ENCODE peak calls at places on chromosomes 3 and 15, in five cellular contexts. X is lower lobe of right lung, G is WERI-Rb-1, Q is OCI-LY7, W is brain microvascular endothelial cell. R is an unnamed sample.

GRCh38 chr15:98647774-98648653 is at the start of gene IGF1R:
- DNase-seq in X (peak), G (peak), W (peak), Q (peak), R (peak)

GRCh38 chr15:80891006-80891405 is 98.6 kb downstream of the MESD start:
- DNase-seq in X (no peak), W (no peak), Q (no peak), G (no peak), R (no peak)

GRCh38 chr3:195870442-195870841 is 37.9 kb downstream of the TNK2 start:
- DNase-seq in Q (no peak), G (no peak), X (no peak), W (no peak), R (no peak)

GRCh38 chr15:68560501-68561113 is 18.2 kb upstream of the CORO2B start:
- DNase-seq in W (no peak), X (no peak), G (peak), Q (peak), R (peak)

GRCh38 chr15:50135123-50135541 is 16.1 kb upstream of the ATP8B4 start:
- DNase-seq in Q (no peak), W (peak), X (no peak), G (no peak), R (no peak)

GRCh38 chr3:15345051-15345607 is 12.7 kb upstream of the SH3BP5 start:
- DNase-seq in W (no peak), G (peak), Q (peak), X (no peak), R (no peak)

GRCh38 chr15:87959080-87959479 is 297.5 kb downstream of the NTRK3 start:
- DNase-seq in X (no peak), W (no peak), Q (no peak), G (peak), R (no peak)

GRCh38 chr15:37101634-37102314 is 1.4 kb upstream of the MEIS2 start:
- DNase-seq in W (no peak), Q (peak), X (peak), G (peak), R (peak)

GRCh38 chr3:1275495-1275894 is 182.7 kb downstream of the CNTN6 start:
- DNase-seq in W (peak), X (no peak), Q (peak), G (peak), R (no peak)

GRCh38 chr3:59101091-59101738 is 51.4 kb upstream of the CFAP20DC start:
- DNase-seq in Q (no peak), X (no peak), G (no peak), W (no peak), R (no peak)

GRCh38 chr3:23804441-23805227 is 1.1 kb upstream of the UBE2E1 start:
- DNase-seq in W (no peak), X (no peak), G (no peak), Q (no peak), R (no peak)

GRCh38 chr15:50750227-50750597 is 15.3 kb downstream of the SPPL2A start:
- DNase-seq in W (no peak), X (no peak), G (no peak), Q (no peak), R (no peak)

GRCh38 chr15:85785887-85786777 is 8.6 kb downstream of the KLHL25 start:
- DNase-seq in G (peak), X (no peak), Q (no peak), W (peak), R (no peak)

GRCh38 chr15:50231761-50232160 is 33.8 kb downstream of the HDC start:
- DNase-seq in X (no peak), G (peak), W (no peak), Q (no peak), R (no peak)

GRCh38 chr15:33448961-33449611 is 138.3 kb downstream of the RYR3 start:
- DNase-seq in Q (no peak), G (no peak), W (no peak), X (no peak), R (no peak)

GRCh38 chr3:185645596-185646381 is 59.7 kb downstream of the SENP2 start:
- DNase-seq in Q (no peak), W (peak), G (peak), X (no peak), R (no peak)

GRCh38 chr3:39433642-39434041 is 27.1 kb downstream of the RPSA start:
- DNase-seq in X (no peak), G (no peak), W (no peak), Q (no peak), R (no peak)

GRCh38 chr15:86235667-86236066 is 156.0 kb downstream of the AGBL1 start:
- DNase-seq in W (no peak), Q (no peak), G (no peak), X (no peak), R (no peak)

GRCh38 chr3:38649500-38650247 is at the start of gene SCN5A:
- DNase-seq in Q (no peak), W (no peak), G (peak), X (peak), R (no peak)

GRCh38 chr3:4498446-4498845 is 5.3 kb downstream of the ITPR1 start:
- DNase-seq in Q (no peak), X (no peak), W (no peak), G (no peak), R (no peak)

GRCh38 chr3:153768559-153769469 is 352.4 kb upstream of the ARHGEF26 start:
- DNase-seq in X (no peak), Q (peak), G (peak), W (peak), R (no peak)

GRCh38 chr3:197241173-197241572 is 57.2 kb downstream of the DLG1 start:
- DNase-seq in Q (no peak), G (no peak), X (no peak), W (no peak), R (no peak)

GRCh38 chr15:33358303-33358702 is 47.5 kb downstream of the RYR3 start:
- DNase-seq in X (no peak), W (no peak), G (no peak), Q (no peak), R (no peak)

GRCh38 chr3:160403028-160403545 is 3.6 kb downstream of the SMC4 start:
- DNase-seq in X (no peak), W (no peak), G (no peak), Q (no peak), R (no peak)

GRCh38 chr3:195230244-195230643 is 40.7 kb downstream of the XXYLT1 start:
- DNase-seq in G (no peak), Q (no peak), X (no peak), W (no peak), R (no peak)

GRCh38 chr15:25862469-25863066 is 559 bp downstream of the ATP10A start:
- DNase-seq in G (peak), Q (no peak), W (no peak), X (peak), R (peak)

GRCh38 chr3:99871231-99871898 is 53.7 kb downstream of the CMSS1 start:
- DNase-seq in G (no peak), X (no peak), Q (no peak), W (no peak), R (no peak)

GRCh38 chr3:139686624-139687023 is 8.9 kb upstream of the NMNAT3 start:
- DNase-seq in W (no peak), X (no peak), G (no peak), Q (no peak), R (no peak)

GRCh38 chr3:28634019-28634418 is 285.4 kb upstream of the AZI2 start:
- DNase-seq in X (no peak), W (no peak), G (no peak), Q (no peak), R (no peak)

DNA sequence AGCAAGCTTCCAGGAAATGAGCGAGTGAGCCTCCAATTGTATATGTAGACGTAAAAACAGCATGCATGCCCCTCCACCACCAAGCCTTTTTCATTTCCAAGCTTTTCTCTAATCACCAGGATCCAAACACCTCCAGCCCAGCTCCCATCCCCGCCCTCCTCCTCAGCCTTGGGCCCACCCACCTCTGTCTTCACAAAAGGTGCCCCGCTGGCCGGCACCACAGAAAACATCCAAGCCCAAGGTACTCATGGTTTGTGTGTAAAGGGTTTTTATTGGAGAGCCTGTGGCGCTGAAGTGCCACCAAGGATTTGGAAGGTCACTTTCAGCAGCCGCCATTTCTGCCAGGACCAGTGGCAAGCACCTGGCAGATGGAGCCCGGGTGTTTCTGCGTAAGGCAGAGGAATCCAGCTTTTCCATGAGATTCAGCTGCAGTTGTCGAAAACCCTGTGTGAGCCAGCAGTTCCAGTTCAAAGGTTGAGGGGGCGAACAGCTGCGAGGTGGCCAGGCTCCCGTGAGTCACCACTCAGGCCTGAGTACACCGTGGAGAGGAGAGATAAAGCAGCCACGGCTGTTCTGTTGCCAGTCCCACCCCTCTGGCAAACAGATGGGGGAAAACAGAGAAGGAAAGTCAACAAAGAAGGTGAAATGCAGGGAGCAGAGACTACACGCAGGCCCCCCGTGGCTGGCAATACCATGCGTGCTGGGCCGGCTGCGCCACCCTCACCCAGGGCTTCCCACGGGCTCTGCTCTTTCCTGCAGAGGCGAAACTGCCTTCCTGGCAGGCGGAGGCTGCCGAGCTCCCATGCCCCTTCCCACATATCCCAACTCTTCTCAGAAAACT is 38.2 kb downstream of the FAM174B start:
- DNase-seq in W (peak), X (peak), G (no peak), Q (no peak), R (no peak)
- H3K27ac ChIP-seq in W (peak), X (peak), G (no peak), Q (no peak), R (no peak)

GRCh38 chr15:51780636-51781035 is 29.2 kb downstream of the TMOD2 start:
- DNase-seq in Q (no peak), W (no peak), G (no peak), X (no peak), R (no peak)

GRCh38 chr15:51776952-51777574 is 25.7 kb downstream of the TMOD2 start:
- DNase-seq in W (peak), X (no peak), Q (peak), G (peak), R (peak)

GRCh38 chr15:51783967-51784366 is 32.6 kb downstream of the TMOD2 start:
- DNase-seq in W (no peak), X (no peak), Q (no peak), G (no peak), R (no peak)

GRCh38 chr15:51781506-51781905 is 30.1 kb downstream of the TMOD2 start:
- DNase-seq in X (no peak), Q (no peak), W (no peak), G (no peak), R (no peak)

DNA sequence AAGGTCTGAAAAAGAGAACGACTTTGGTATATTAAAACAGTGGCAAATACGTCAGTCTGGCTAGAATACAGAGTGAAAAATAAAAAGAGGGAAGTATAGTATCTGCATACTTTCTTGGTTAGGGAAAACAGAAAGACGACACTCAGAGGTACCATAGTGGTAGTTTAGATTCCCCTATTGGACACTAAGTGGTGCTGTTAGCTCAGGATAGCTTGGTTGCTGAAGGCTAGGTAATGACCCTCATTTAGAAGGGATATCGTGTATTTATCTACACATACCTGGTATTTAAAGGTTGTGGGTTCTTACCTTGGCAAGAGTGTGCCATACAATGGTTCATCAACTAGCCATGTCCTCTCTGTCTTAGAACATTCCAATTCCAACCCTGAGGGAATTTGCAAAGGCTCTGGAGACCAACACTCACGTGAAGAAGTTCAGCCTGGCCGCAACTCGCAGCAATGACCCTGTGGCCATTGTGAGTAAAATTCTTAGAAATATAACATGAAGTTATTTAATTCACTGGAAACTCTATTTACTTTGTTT is 31.0 kb downstream of the TMOD2 start:
- DNase-seq in W (no peak), Q (peak), X (no peak), G (no peak), R (no peak)
- TF ChIP-seq CTCF in W (peak), Q (peak), X (peak), G (peak), R (no peak)

DNA sequence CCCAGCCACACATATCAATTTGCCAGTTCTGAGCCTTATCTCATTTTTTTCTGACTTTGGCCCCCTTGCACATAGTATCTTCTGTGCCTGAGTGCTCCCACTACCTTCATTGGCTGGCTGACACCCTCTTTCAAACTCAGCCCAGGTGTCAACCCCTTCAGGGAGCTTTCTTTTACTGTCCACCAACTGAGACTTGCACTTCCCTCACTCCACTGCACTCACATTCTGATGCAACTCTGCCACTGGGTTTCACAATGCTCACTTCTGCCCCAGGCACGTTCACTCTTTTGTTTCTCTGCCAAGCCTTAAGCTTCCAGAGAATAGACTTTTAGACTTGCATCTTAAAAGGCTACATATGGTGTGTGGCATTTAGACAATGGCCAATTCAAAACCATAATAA is 101.5 kb upstream of the CBLB start:
- DNase-seq in Q (peak), W (no peak), G (no peak), X (peak), R (no peak)
- H3K27ac ChIP-seq in Q (no peak), W (no peak), G (no peak), X (no peak), R (no peak)

GRCh38 chr3:126378341-126378751 is 16.4 kb upstream of the CFAP100 start:
- DNase-seq in W (no peak), Q (no peak), G (no peak), X (no peak), R (peak)
- TF ChIP-seq CTCF in W (no peak), Q (no peak), G (no peak), X (no peak), R (no peak)

GRCh38 chr3:73451276-73451973 is 173.3 kb downstream of the PDZRN3 start:
- DNase-seq in W (no peak), X (no peak), G (no peak), Q (peak), R (no peak)

GRCh38 chr3:73449774-73450173 is 175.0 kb downstream of the PDZRN3 start:
- DNase-seq in G (no peak), W (no peak), X (no peak), Q (peak), R (no peak)

GRCh38 chr3:73452731-73453130 is 172.0 kb downstream of the PDZRN3 start:
- DNase-seq in G (no peak), X (no peak), Q (no peak), W (no peak), R (no peak)

GRCh38 chr3:73448761-73449290 is 175.9 kb downstream of the PDZRN3 start:
- DNase-seq in X (no peak), Q (peak), W (no peak), G (no peak), R (no peak)

DNA sequence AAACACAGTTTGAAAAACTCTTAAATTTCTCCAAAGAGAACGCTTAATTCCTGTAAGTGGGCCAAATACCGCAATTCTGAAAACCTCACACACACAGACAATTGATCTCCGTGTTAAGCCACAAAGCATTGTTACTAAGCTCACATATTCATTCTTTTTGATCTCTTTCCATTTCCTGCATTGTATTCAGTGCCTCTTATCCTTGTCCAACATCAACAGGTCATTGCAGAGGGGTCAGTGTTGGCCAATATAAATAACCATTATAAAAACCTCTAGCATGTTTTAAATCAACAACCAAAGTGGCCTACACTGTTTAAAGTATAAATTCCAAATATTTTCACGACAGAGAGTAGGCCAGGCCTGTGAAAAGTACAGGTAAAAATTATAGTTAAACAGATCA is 171.1 kb downstream of the PDZRN3 start:
- DNase-seq in G (no peak), X (no peak), W (no peak), Q (no peak), R (no peak)
- H3K27ac ChIP-seq in G (no peak), X (no peak), W (no peak), Q (no peak), R (peak)

GRCh38 chr3:14297784-14298236 is 104.6 kb upstream of the SLC6A6 start:
- DNase-seq in G (no peak), W (no peak), Q (no peak), X (no peak), R (no peak)

GRCh38 chr3:14297305-14297704 is 105.1 kb upstream of the SLC6A6 start:
- DNase-seq in X (no peak), W (no peak), G (no peak), Q (no peak), R (no peak)

GRCh38 chr3:14296352-14296751 is 106.1 kb upstream of the SLC6A6 start:
- DNase-seq in Q (no peak), W (no peak), X (no peak), G (no peak), R (no peak)

GRCh38 chr3:14295777-14296176 is 106.6 kb upstream of the SLC6A6 start:
- DNase-seq in W (no peak), X (no peak), Q (no peak), G (no peak), R (no peak)

GRCh38 chr3:14295037-14295436 is 107.4 kb upstream of the SLC6A6 start:
- DNase-seq in X (no peak), Q (no peak), G (no peak), W (no peak), R (no peak)
- TF ChIP-seq CTCF in X (no peak), Q (no peak), G (no peak), W (no peak), R (no peak)